ENCODE peak calls at places on chromosomes 6 and 20, in five cellular contexts. N is fibroblast of lung, X is MCF 10A, D is heart left ventricle, L is cardiac muscle cell. I is an unnamed sample.

GRCh38 chr6:87789198-87789899 is 87.3 kb upstream of the AKIRIN2 start:
- DNase-seq in L (peak; percentile 77), D (no peak), X (peak; percentile 92), N (peak; percentile 48), I (peak; percentile 75)

GRCh38 chr6:147441751-147442150 is 66.7 kb upstream of the SAMD5 start:
- DNase-seq in X (no peak), L (no peak), N (no peak), D (no peak), I (no peak)

GRCh38 chr20:57959589-57959988 is 249.8 kb upstream of the PMEPA1 start:
- DNase-seq in N (peak; percentile 36), D (no peak), L (no peak), X (no peak), I (no peak)

GRCh38 chr6:14656676-14657075 is 539.1 kb downstream of the CD83 start:
- DNase-seq in N (no peak), X (no peak), L (no peak), D (no peak), I (peak; percentile 79)

GRCh38 chr6:148620579-148621298 is 126.1 kb upstream of the UST start:
- DNase-seq in L (no peak), D (no peak), N (no peak), X (no peak), I (no peak)

GRCh38 chr20:59515013-59515905 is 89.1 kb upstream of the PHACTR3 start:
- DNase-seq in X (peak; percentile 75), D (peak; percentile 57), N (peak; percentile 23), L (peak; percentile 66), I (peak; percentile 47)

GRCh38 chr6:125584468-125584939 is 164.9 kb upstream of the HEY2 start:
- DNase-seq in X (peak; percentile 20), L (no peak), D (peak; percentile 70), N (peak; percentile 22), I (no peak)

GRCh38 chr6:126071000-126071647 is 84.8 kb downstream of the TRMT11 start:
- DNase-seq in L (no peak), X (no peak), D (no peak), N (no peak), I (no peak)

GRCh38 chr20:6780414-6780813 is 12.9 kb downstream of the BMP2 start:
- DNase-seq in X (no peak), D (no peak), N (no peak), L (peak; percentile 41), I (no peak)

GRCh38 chr20:56380375-56380774 is 11.6 kb downstream of the AURKA start:
- DNase-seq in D (no peak), N (peak; percentile 87), X (no peak), L (peak; percentile 82), I (no peak)

GRCh38 chr6:10418361-10418861 is 3.5 kb upstream of the TFAP2A start:
- DNase-seq in L (no peak), D (no peak), X (peak; percentile 69), N (no peak), I (peak; percentile 91)

GRCh38 chr6:157056275-157056674 is 267.0 kb downstream of the TMEM242 start:
- DNase-seq in L (no peak), N (no peak), D (no peak), X (no peak), I (no peak)

GRCh38 chr20:47097691-47098622 is 203.3 kb downstream of the EYA2 start:
- DNase-seq in D (no peak), X (no peak), L (no peak), N (no peak), I (no peak)

GRCh38 chr20:37517371-37517748 is 3.7 kb upstream of the NNAT start:
- DNase-seq in X (no peak), N (no peak), D (no peak), L (no peak), I (no peak)

GRCh38 chr6:129280719-129281118 is 397.8 kb downstream of the LAMA2 start:
- DNase-seq in L (no peak), N (no peak), D (no peak), X (no peak), I (no peak)

GRCh38 chr6:130412556-130413290 is 46.9 kb downstream of the TMEM200A start:
- DNase-seq in D (no peak), N (no peak), L (peak; percentile 56), X (no peak), I (no peak)

GRCh38 chr6:65259982-65260381 is 447.0 kb downstream of the EYS start:
- DNase-seq in L (no peak), N (no peak), D (no peak), X (no peak), I (no peak)

GRCh38 chr6:65259080-65259479 is 447.9 kb downstream of the EYS start:
- DNase-seq in L (peak; percentile 11), D (no peak), N (peak; percentile 20), X (peak; percentile 52), I (peak; percentile 9)
- TF ChIP-seq CTCF in L (peak; percentile 10), D (no peak), N (no peak), X (peak; percentile 23), I (peak; percentile 6)

GRCh38 chr6:57040011-57040410 is 6.5 kb upstream of the KIAA1586 start:
- DNase-seq in D (no peak), X (peak; percentile 20), L (no peak), N (no peak), I (peak; percentile 55)
- TF ChIP-seq CTCF in D (no peak), X (no peak), L (peak; percentile 5), N (no peak), I (peak; percentile 33)

GRCh38 chr6:96898241-96898851 is 655 bp upstream of the NDUFAF4 start:
- DNase-seq in X (peak; percentile 13), L (peak; percentile 32), N (peak; percentile 30), D (no peak), I (peak; percentile 33)

GRCh38 chr6:96897396-96898240 is at the start of gene NDUFAF4:
- DNase-seq in N (peak; percentile 89), D (peak; percentile 96), L (peak; percentile 97), X (peak; percentile 94), I (peak; percentile 96)

GRCh38 chr6:96899599-96899998 is 1.9 kb upstream of the NDUFAF4 start:
- DNase-seq in L (peak; percentile 3), X (no peak), D (no peak), N (no peak), I (no peak)

GRCh38 chr6:96900873-96901272 is 3.2 kb upstream of the NDUFAF4 start:
- DNase-seq in N (no peak), D (no peak), X (no peak), L (no peak), I (no peak)

GRCh38 chr6:96899019-96899418 is 1.3 kb upstream of the NDUFAF4 start:
- DNase-seq in L (peak; percentile 57), N (peak; percentile 47), D (no peak), X (peak; percentile 46), I (peak; percentile 54)
- TF ChIP-seq CTCF in L (peak; percentile 30), N (peak; percentile 41), D (peak; percentile 27), X (peak; percentile 49), I (no peak)

DNA sequence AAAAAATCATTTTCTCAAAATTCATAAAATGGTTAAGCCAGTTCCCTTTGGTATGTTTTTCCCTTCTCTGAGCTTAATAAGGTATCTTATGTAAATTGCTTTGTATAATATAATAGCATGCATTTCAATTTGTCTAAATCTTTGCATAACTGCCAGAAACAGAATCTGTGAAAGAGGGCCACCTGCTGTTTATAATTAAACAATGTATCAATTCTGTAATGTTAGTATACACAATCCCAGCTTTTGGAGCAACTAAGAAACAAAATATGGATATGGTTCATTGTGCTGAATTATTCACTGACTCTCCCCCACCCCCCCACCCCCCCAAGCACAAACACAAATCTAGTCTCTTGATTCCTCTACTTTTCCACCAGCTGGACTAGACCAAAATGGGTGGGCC is 54.8 kb downstream of the GPX5 start:
- DNase-seq in D (no peak), N (no peak), X (peak; percentile 13), L (no peak), I (peak; percentile 44)
- TF ChIP-seq CTCF in D (no peak), N (no peak), X (peak; percentile 31), L (peak; percentile 6), I (peak; percentile 12)

GRCh38 chr6:101730954-101731353 is 337.4 kb downstream of the GRIK2 start:
- DNase-seq in X (no peak), N (peak; percentile 32), D (no peak), L (peak; percentile 39), I (no peak)
- TF ChIP-seq CTCF in X (no peak), N (no peak), D (no peak), L (no peak), I (no peak)

GRCh38 chr6:32689531-32690505 is 23.4 kb upstream of the HLA-DQB1 start:
- DNase-seq in X (no peak), L (peak; percentile 12), N (no peak), D (no peak), I (no peak)

GRCh38 chr6:32692019-32692418 is 25.6 kb upstream of the HLA-DQB1 start:
- DNase-seq in N (no peak), L (peak; percentile 3), X (peak; percentile 42), D (no peak), I (no peak)
- TF ChIP-seq CTCF in N (no peak), L (no peak), X (peak; percentile 21), D (peak; percentile 15), I (no peak)

DNA sequence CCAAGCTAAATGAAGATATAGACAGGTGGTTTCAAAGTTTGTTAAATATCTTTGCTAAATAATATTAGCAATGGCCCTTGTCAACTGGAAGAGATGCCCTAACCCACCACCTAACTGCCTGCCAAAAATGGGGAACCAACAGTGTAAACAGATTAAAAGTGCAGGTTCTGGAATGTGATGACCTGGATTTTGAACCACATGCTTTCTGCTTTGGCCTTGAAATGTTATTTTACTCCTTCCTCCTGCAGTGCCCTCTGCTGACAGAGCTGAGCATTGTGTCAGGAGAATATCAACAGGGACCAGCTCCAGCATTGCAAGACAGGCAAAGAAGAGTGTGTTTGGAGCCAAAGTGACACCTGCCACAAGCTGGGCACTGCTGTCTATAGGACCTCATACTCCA is 226.6 kb downstream of the MYLK4 start:
- DNase-seq in L (no peak), D (no peak), X (peak; percentile 28), N (no peak), I (peak; percentile 56)
- TF ChIP-seq CTCF in L (peak; percentile 27), D (no peak), X (no peak), N (no peak), I (peak; percentile 42)